ENCODE peak calls at places on chromosomes 6 and 20, in six cellular contexts. U, W, Y, V, K and I are unnamed samples.

GRCh38 chr6:104885518-104886043 is 25.9 kb upstream of the HACE1 start:
- DNase-seq in U (no peak), W (no peak), Y (no peak), V (no peak), K (no peak), I (no peak)

GRCh38 chr6:170110201-170111140 is 180.4 kb downstream of the DLL1 start:
- DNase-seq in U (no peak), W (peak), Y (no peak), V (peak), K (no peak), I (no peak)

GRCh38 chr20:54212226-54212625 is 4.3 kb downstream of the PFDN4 start:
- DNase-seq in U (no peak), W (no peak), Y (no peak), V (no peak), K (no peak), I (no peak)

GRCh38 chr6:75932067-75932466 is 140.4 kb downstream of the IMPG1 start:
- DNase-seq in U (no peak), W (no peak), Y (no peak), V (no peak), K (peak), I (peak)

GRCh38 chr20:58523072-58523681 is 8.0 kb upstream of the APCDD1L start:
- DNase-seq in U (no peak), W (no peak), Y (no peak), V (no peak), K (no peak), I (no peak)

GRCh38 chr6:157228421-157229218 is 94.7 kb downstream of the TMEM242 start:
- DNase-seq in U (no peak), W (no peak), Y (no peak), V (no peak), K (no peak), I (no peak)

GRCh38 chr6:134247271-134247833 is 70.6 kb downstream of the SGK1 start:
- DNase-seq in U (peak), W (no peak), Y (peak), V (peak), K (peak), I (no peak)

GRCh38 chr6:114785235-114786127 is 442.7 kb upstream of the HS3ST5 start:
- DNase-seq in U (no peak), W (no peak), Y (no peak), V (no peak), K (no peak), I (no peak)

GRCh38 chr6:2522521-2522920 is 228.2 kb downstream of the MYLK4 start:
- DNase-seq in U (no peak), W (no peak), Y (no peak), V (no peak), K (no peak), I (no peak)

GRCh38 chr6:11848852-11849731 is 70.5 kb upstream of the ADTRP start:
- DNase-seq in U (no peak), W (no peak), Y (no peak), V (no peak), K (no peak), I (no peak)

GRCh38 chr20:49344975-49345374 is 67.1 kb upstream of the ZNFX1 start:
- DNase-seq in U (no peak), W (peak), Y (no peak), V (no peak), K (no peak), I (no peak)

GRCh38 chr20:58634818-58635665 is 16.0 kb upstream of the STX16 start:
- DNase-seq in U (peak), W (no peak), Y (no peak), V (peak), K (peak), I (no peak)

GRCh38 chr20:50931048-50931305 is 260 bp downstream of the ADNP start:
- DNase-seq in U (no peak), W (no peak), Y (no peak), V (no peak), K (peak), I (no peak)

GRCh38 chr20:19211252-19211651 is 1.2 kb upstream of the SLC24A3 start:
- DNase-seq in U (no peak), W (no peak), Y (no peak), V (no peak), K (no peak), I (no peak)

GRCh38 chr6:139744891-139745290 is 370.4 kb upstream of the CITED2 start:
- DNase-seq in U (no peak), W (no peak), Y (no peak), V (no peak), K (no peak), I (no peak)

GRCh38 chr6:1903780-1904493 is 294.2 kb downstream of the FOXC1 start:
- DNase-seq in U (no peak), W (no peak), Y (no peak), V (no peak), K (no peak), I (no peak)

GRCh38 chr20:19903168-19903676 is 113.9 kb upstream of the NAA20 start:
- DNase-seq in U (no peak), W (peak), Y (no peak), V (peak), K (peak), I (peak)

GRCh38 chr6:157608221-157609075 is 214.6 kb upstream of the SNX9 start:
- DNase-seq in U (no peak), W (no peak), Y (no peak), V (no peak), K (no peak), I (no peak)

GRCh38 chr6:135182120-135182992 is 1.2 kb downstream of the MYB start:
- DNase-seq in U (peak), W (peak), Y (peak), V (peak), K (peak), I (no peak)

GRCh38 chr20:25022680-25023079 is 30.1 kb upstream of the APMAP start:
- DNase-seq in U (no peak), W (peak), Y (no peak), V (no peak), K (no peak), I (no peak)

GRCh38 chr6:84150680-84151079 is 76.8 kb downstream of the CEP162 start:
- DNase-seq in U (no peak), W (no peak), Y (no peak), V (peak), K (no peak), I (no peak)

GRCh38 chr6:21381336-21381963 is 212.1 kb upstream of the SOX4 start:
- DNase-seq in U (no peak), W (no peak), Y (no peak), V (no peak), K (no peak), I (peak)

GRCh38 chr6:136862662-136863061 is 40.3 kb downstream of the PEX7 start:
- DNase-seq in U (no peak), W (no peak), Y (no peak), V (no peak), K (no peak), I (no peak)

GRCh38 chr20:41649489-41649888 is 31.3 kb upstream of the CHD6 start:
- DNase-seq in U (no peak), W (no peak), Y (no peak), V (no peak), K (no peak), I (no peak)

GRCh38 chr6:168171673-168172352 is 92.8 kb upstream of the FRMD1 start:
- DNase-seq in U (no peak), W (no peak), Y (no peak), V (no peak), K (no peak), I (no peak)

GRCh38 chr6:4313044-4313686 is 177.8 kb upstream of the ECI2 start:
- DNase-seq in U (no peak), W (peak), Y (no peak), V (no peak), K (no peak), I (no peak)

GRCh38 chr20:7741866-7742265 is 198.4 kb downstream of the HAO1 start:
- DNase-seq in U (no peak), W (no peak), Y (no peak), V (no peak), K (no peak), I (no peak)

GRCh38 chr6:8860671-8861070 is 425.3 kb upstream of the SLC35B3 start:
- DNase-seq in U (no peak), W (no peak), Y (no peak), V (no peak), K (no peak), I (no peak)

GRCh38 chr6:7723041-7723447 is 2.9 kb upstream of the BMP6 start:
- DNase-seq in U (peak), W (peak), Y (peak), V (peak), K (peak), I (peak)

GRCh38 chr20:7410150-7410549 is 530.1 kb downstream of the HAO1 start:
- DNase-seq in U (no peak), W (no peak), Y (no peak), V (no peak), K (no peak), I (no peak)